ENCODE peak calls at places on chromosomes 5 and 9, in six cellular contexts. B is heart right ventricle, T is uterus, F is GM23248, O is left ventricle myocardium inferior, L is A549. W is an unnamed sample. For H3K4me1, the result is how much of the 10 kb centered on the place peaks cover.

GRCh38 chr5:126531543-126532120 is 63.4 kb downstream of the ALDH7A1 start:
- DNase-seq in O (no peak), T (no peak), F (peak), B (no peak), L (no peak), W (peak)

GRCh38 chr5:81425569-81425968 is 31.6 kb upstream of the ACOT12 start:
- DNase-seq in L (peak), T (no peak), B (no peak), O (no peak), F (peak), W (no peak)

GRCh38 chr5:142281012-142281374 is 43.8 kb downstream of the SPRY4 start:
- DNase-seq in L (no peak), T (peak), F (no peak), B (peak), O (peak), W (peak)

GRCh38 chr9:105500108-105500766 is 52.4 kb downstream of the FSD1L start:
- DNase-seq in O (no peak), F (no peak), T (no peak), L (no peak), B (no peak), W (no peak)

GRCh38 chr9:69317894-69318293 is 7.1 kb upstream of the ENTREP1 start:
- DNase-seq in O (no peak), F (no peak), B (no peak), T (no peak), L (no peak), W (no peak)

GRCh38 chr9:15513335-15513734 is 2.6 kb upstream of the PSIP1 start:
- DNase-seq in F (peak), L (peak), T (no peak), O (no peak), B (no peak), W (no peak)

GRCh38 chr9:97321681-97322080 is 14.2 kb downstream of the CCDC180 start:
- DNase-seq in L (no peak), T (no peak), F (no peak), B (no peak), O (no peak), W (no peak)

GRCh38 chr5:96909003-96909402 is 26.9 kb upstream of the LNPEP start:
- DNase-seq in O (no peak), B (no peak), T (no peak), F (no peak), L (no peak), W (no peak)

GRCh38 chr5:126015244-126016054 is 407.8 kb upstream of the GRAMD2B start:
- DNase-seq in T (no peak), L (no peak), B (no peak), F (peak), O (no peak), W (no peak)

GRCh38 chr9:136725612-136726011 is 13.2 kb downstream of the DIPK1B start:
- DNase-seq in T (no peak), B (no peak), F (peak), L (no peak), O (no peak), W (no peak)

GRCh38 chr5:112203229-112203628 is 215.8 kb downstream of the EPB41L4A start:
- DNase-seq in F (no peak), B (no peak), L (no peak), O (no peak), T (no peak), W (no peak)

GRCh38 chr5:135246923-135247795 is 151.9 kb downstream of the MACROH2A1 start:
- DNase-seq in B (no peak), T (peak), L (peak), O (no peak), F (peak), W (no peak)

GRCh38 chr5:131228646-131229045 is 35.2 kb upstream of the CDC42SE2 start:
- DNase-seq in T (no peak), B (no peak), L (no peak), F (no peak), O (no peak), W (no peak)

GRCh38 chr5:105940181-105940580 is 1730.6 kb downstream of the EFNA5 start:
- DNase-seq in T (no peak), O (no peak), B (no peak), L (no peak), F (no peak), W (no peak)

GRCh38 chr5:75190227-75190626 is 46.5 kb downstream of the ANKRD31 start:
- DNase-seq in L (no peak), F (no peak), B (no peak), O (no peak), T (no peak), W (no peak)

GRCh38 chr5:77924081-77924480 is 147.9 kb upstream of the TBCA start:
- DNase-seq in B (no peak), L (no peak), F (peak), T (no peak), O (no peak), W (no peak)

GRCh38 chr5:101390317-101390908 is 487.3 kb upstream of the ST8SIA4 start:
- DNase-seq in L (peak), F (peak), B (no peak), T (no peak), O (no peak), W (no peak)

GRCh38 chr9:136544549-136545064 is 1.2 kb downstream of the NOTCH1 start:
- DNase-seq in O (peak), F (peak), B (peak), T (no peak), L (no peak), W (peak)

GRCh38 chr9:113657765-113658564 is 194.4 kb downstream of the RGS3 start:
- DNase-seq in B (peak), L (peak), O (peak), F (peak), T (peak), W (peak)
- H3K4me1 ChIP-seq in B (under half), L (under half), O (under half), F (under half), T (under half), W (under half)

GRCh38 chr9:130445268-130445983 is 665 bp downstream of the ASS1 start:
- DNase-seq in B (peak), F (peak), T (peak), O (peak), L (no peak), W (peak)

GRCh38 chr9:130448771-130449170 is 4.0 kb downstream of the ASS1 start:
- DNase-seq in T (no peak), F (no peak), B (no peak), L (no peak), O (no peak), W (peak)

GRCh38 chr9:130446111-130446861 is 1.5 kb downstream of the ASS1 start:
- DNase-seq in B (peak), T (peak), F (peak), L (no peak), O (peak), W (peak)

GRCh38 chr9:130448035-130448624 is 3.4 kb downstream of the ASS1 start:
- DNase-seq in L (no peak), B (no peak), O (no peak), F (peak), T (no peak), W (peak)

DNA sequence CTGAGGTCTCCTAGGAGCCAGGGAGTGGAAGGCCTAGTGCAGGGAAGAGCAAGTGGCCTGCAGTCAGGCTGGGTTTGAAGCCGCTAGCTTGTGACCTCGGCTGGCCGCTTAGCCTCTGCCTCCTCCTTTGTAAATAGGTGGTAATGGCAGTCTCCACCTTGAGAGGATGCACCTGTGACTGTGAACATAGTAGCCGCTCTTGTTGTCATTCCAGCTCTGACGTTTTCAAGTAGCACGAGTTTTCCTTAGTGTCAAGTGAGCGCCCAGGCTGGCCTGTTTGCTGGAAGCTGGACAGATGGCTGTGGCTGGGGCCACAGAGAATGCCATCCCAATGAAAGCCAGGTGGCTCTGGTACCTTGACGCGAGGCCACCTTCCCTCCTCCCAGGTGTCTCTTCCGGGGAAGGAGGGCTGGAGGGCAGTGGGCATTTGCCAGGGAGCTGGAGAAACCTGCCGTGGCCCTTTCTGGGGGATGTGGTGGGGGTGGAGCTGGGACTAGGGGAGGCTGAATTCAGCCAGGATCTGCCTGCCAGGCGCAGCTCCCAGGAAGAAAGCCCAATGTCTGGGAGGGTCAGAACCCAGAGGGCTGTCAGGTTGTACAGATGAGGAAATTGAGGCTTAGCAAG is 2.5 kb downstream of the ASS1 start:
- DNase-seq in O (no peak), B (no peak), L (no peak), F (no peak), T (no peak), W (peak)
- H3K4me1 ChIP-seq in O (half or more), B (half or more), L (half or more), F (under half), T (under half), W (under half)

GRCh38 chr9:125789196-125789595 is 42.0 kb downstream of the PBX3 start:
- DNase-seq in L (no peak), O (no peak), F (no peak), T (no peak), B (no peak), W (no peak)
- H3K4me1 ChIP-seq in L (under half), O (under half), F (under half), T (under half), B (under half), W (under half)

DNA sequence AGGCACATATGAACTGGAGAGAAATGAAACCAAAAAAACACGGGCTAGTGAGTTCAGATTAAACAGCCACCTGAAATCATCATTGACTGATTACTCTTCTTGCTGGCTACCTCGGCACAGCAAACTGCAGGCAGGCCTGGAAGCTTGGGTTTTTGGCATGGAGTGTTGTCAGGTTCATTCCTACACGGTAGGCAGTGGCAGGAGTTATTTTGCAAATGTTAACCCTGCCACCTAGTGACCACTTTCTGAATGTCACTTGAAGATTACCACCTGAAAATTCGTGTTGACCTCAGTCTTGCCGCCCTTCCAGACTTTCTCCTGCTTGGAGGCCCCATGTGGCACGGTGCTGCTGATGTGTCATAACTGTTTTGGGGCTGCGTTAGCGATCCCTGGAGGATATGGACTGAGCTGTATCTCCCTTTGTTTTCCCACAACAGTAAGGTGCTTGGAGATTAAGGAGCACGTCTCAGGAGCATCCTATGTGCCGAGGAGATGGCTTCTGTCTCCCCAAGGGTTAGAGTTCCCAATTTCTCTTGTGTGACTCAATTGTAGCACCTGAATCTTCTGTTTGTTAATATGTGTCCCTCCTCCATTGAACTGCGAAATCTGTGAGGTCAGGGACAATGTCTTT is 12.7 kb upstream of the CD180 start:
- DNase-seq in T (peak), L (peak), O (peak), F (peak), B (no peak), W (peak)
- H3K4me1 ChIP-seq in T (under half), L (under half), O (under half), F (under half), B (under half), W (under half)

W was measured in right cardiac atrium.